ENCODE peak calls at places on chromosomes 16 and 17, in nine cellular contexts. Z is GM23338; E is GM13977; O is stimulated activated CD4-positive, alpha-beta T cell treated with anti-CD3 and anti-CD28 coated beads, Interleukin-12 subunit alpha, Interleukin-12 subunit beta, amount 100 ng/mL, for 4 hours; P is WTC11; W is GM03348; U is HT1080; A is NCI-H1092 treated with DMSO at 0.1 percent for 48 hours; L is SJSA1. Q is an unnamed sample.

GRCh38 chr17:41835214-41835799 is 725 bp downstream of the NT5C3B start:
- DNase-seq in Z (no peak), E (peak), O (no peak), P (no peak), W (peak), U (no peak), A (no peak), L (no peak), Q (no peak)

GRCh38 chr16:73147958-73148357 is 100.0 kb upstream of the ZFHX3 start:
- DNase-seq in Z (no peak), E (no peak), O (no peak), P (no peak), W (no peak), U (no peak), A (no peak), L (no peak), Q (no peak)

GRCh38 chr17:43874293-43874692 is 27.3 kb downstream of the CD300LG start:
- DNase-seq in Z (no peak), E (no peak), O (no peak), P (no peak), W (no peak), U (no peak), A (no peak), L (no peak), Q (no peak)

GRCh38 chr16:56851671-56852400 is 13.2 kb upstream of the SLC12A3 start:
- DNase-seq in Z (peak), E (no peak), O (no peak), P (peak), W (peak), U (no peak), A (no peak), L (no peak), Q (no peak)

GRCh38 chr17:8985054-8985701 is 19.7 kb upstream of the PIK3R5 start:
- DNase-seq in Z (no peak), E (no peak), O (no peak), P (no peak), W (no peak), U (no peak), A (no peak), L (no peak), Q (peak)

GRCh38 chr16:89129378-89129777 is 35.7 kb downstream of the ACSF3 start:
- DNase-seq in Z (no peak), E (no peak), O (no peak), P (no peak), W (no peak), U (no peak), A (no peak), L (no peak), Q (no peak)

GRCh38 chr17:83125515-83126274 is 46.3 kb downstream of the METRNL start:
- DNase-seq in Z (no peak), E (no peak), O (no peak), P (no peak), W (peak), U (no peak), A (no peak), L (no peak), Q (no peak)

GRCh38 chr16:88804173-88804551 is 573 bp downstream of the CDT1 start:
- DNase-seq in Z (no peak), E (no peak), O (no peak), P (no peak), W (no peak), U (no peak), A (no peak), L (no peak), Q (no peak)

GRCh38 chr16:4859190-4859899 is 12.1 kb downstream of the UBN1 start:
- DNase-seq in Z (no peak), E (no peak), O (no peak), P (no peak), W (no peak), U (peak), A (no peak), L (no peak), Q (no peak)

GRCh38 chr17:7043544-7044268 is at the start of gene SLC16A11:
- DNase-seq in Z (peak), E (peak), O (peak), P (peak), W (peak), U (no peak), A (peak), L (no peak), Q (peak)

GRCh38 chr17:5793899-5794298 is 209.6 kb upstream of the NLRP1 start:
- DNase-seq in Z (peak), E (no peak), O (no peak), P (peak), W (no peak), U (no peak), A (no peak), L (no peak), Q (no peak)

GRCh38 chr17:48125829-48126612 is 18.5 kb downstream of the SNX11 start:
- DNase-seq in Z (no peak), E (no peak), O (no peak), P (no peak), W (no peak), U (no peak), A (no peak), L (no peak), Q (no peak)

GRCh38 chr17:32899240-32900013 is 22.5 kb upstream of the MYO1D start:
- DNase-seq in Z (no peak), E (no peak), O (no peak), P (no peak), W (no peak), U (no peak), A (no peak), L (no peak), Q (no peak)

Q was measured in GM06990.